ENCODE peak calls at places on chromosomes 4 and X, in five cellular contexts. T, S, J, M and B are unnamed samples.

GRCh38 chr4:6250235-6250983 is 19.2 kb upstream of the WFS1 start:
- DNase-seq in J (peak; percentile 67), T (no peak), M (no peak), S (peak; percentile 54), B (no peak)

GRCh38 chr4:156293657-156294297 is 340.1 kb upstream of the CTSO start:
- DNase-seq in J (no peak), S (no peak), M (no peak), T (no peak), B (no peak)

GRCh38 chr4:29539226-29539625 is 1180.9 kb upstream of the PCDH7 start:
- DNase-seq in M (no peak), T (no peak), S (no peak), J (no peak), B (no peak)

GRCh38 chr4:151460434-151460833 is 51.5 kb downstream of the FHIP1A start:
- DNase-seq in S (no peak), M (no peak), T (no peak), J (no peak), B (no peak)

GRCh38 chr4:70372760-70373159 is 10.2 kb upstream of the SMR3B start:
- DNase-seq in T (no peak), S (no peak), J (no peak), M (no peak), B (no peak)

GRCh38 chr4:1167244-1167949 is 5.0 kb downstream of the SPON2 start:
- DNase-seq in J (peak; percentile 68), T (peak; percentile 92), M (peak; percentile 69), S (peak; percentile 77), B (peak; percentile 83)

GRCh38 chrX:71052721-71053120 is 15.4 kb downstream of the SNX12 start:
- DNase-seq in J (no peak), M (no peak), T (no peak), S (no peak), B (no peak)

GRCh38 chrX:47144626-47145407 is at the start of the genes NDUFB11 and RBM10:
- DNase-seq in M (peak; percentile 92), T (peak; percentile 98), J (peak; percentile 91), S (peak; percentile 73), B (peak; percentile 92)

GRCh38 chrX:136148391-136148790 is 1.1 kb downstream of the FHL1 start:
- DNase-seq in M (no peak), T (no peak), J (no peak), S (no peak), B (no peak)

GRCh38 chr4:84238247-84239090 is 260.6 kb downstream of the NKX6-1 start:
- DNase-seq in S (no peak), M (no peak), T (no peak), J (no peak), B (no peak)

GRCh38 chr4:57410331-57411052 is 300.3 kb upstream of the IGFBP7 start:
- DNase-seq in T (peak; percentile 68), J (no peak), M (no peak), S (no peak), B (no peak)

GRCh38 chr4:6886886-6887285 is 22.7 kb upstream of the TBC1D14 start:
- DNase-seq in M (no peak), J (no peak), T (no peak), S (no peak), B (no peak)

GRCh38 chrX:17046478-17047097 is 100.1 kb downstream of the REPS2 start:
- DNase-seq in J (peak; percentile 58), S (peak; percentile 5), M (no peak), T (peak; percentile 75), B (peak; percentile 73)

GRCh38 chrX:106726485-106727437 is at the start of gene RNF128:
- DNase-seq in J (peak; percentile 43), S (no peak), M (peak; percentile 51), T (no peak), B (peak; percentile 72)

GRCh38 chr4:88204882-88205281 is 46.4 kb upstream of the ABCG2 start:
- DNase-seq in T (no peak), M (no peak), S (no peak), J (no peak), B (no peak)

GRCh38 chr4:171814545-171814944 is 1.3 kb downstream of the GALNTL6 start:
- DNase-seq in M (no peak), S (no peak), J (no peak), T (no peak), B (no peak)

GRCh38 chrX:76802698-76803097 is 375.2 kb downstream of the MAGEE1 start:
- DNase-seq in T (no peak), J (no peak), M (no peak), S (no peak), B (no peak)

GRCh38 chr4:176499518-176499917 is 179.8 kb downstream of the SPCS3 start:
- DNase-seq in M (no peak), S (no peak), J (no peak), T (no peak), B (no peak)

GRCh38 chrX:14802943-14803710 is 69.7 kb downstream of the FANCB start:
- DNase-seq in T (no peak), M (no peak), S (no peak), J (no peak), B (no peak)

GRCh38 chr4:102832105-102832504 is 4.8 kb upstream of the UBE2D3 start:
- DNase-seq in M (no peak), J (no peak), S (no peak), T (no peak), B (no peak)

GRCh38 chrX:102154218-102154860 is 1.4 kb downstream of the BEX5 start:
- DNase-seq in J (peak; percentile 3), T (no peak), S (no peak), M (no peak), B (no peak)

GRCh38 chr4:154030747-154031146 is 241.9 kb upstream of the SFRP2 start:
- DNase-seq in J (no peak), T (no peak), M (no peak), S (no peak), B (no peak)

GRCh38 chrX:65598559-65599147 is 64.1 kb upstream of the LAS1L start:
- DNase-seq in T (no peak), J (no peak), M (no peak), S (no peak), B (no peak)

DNA sequence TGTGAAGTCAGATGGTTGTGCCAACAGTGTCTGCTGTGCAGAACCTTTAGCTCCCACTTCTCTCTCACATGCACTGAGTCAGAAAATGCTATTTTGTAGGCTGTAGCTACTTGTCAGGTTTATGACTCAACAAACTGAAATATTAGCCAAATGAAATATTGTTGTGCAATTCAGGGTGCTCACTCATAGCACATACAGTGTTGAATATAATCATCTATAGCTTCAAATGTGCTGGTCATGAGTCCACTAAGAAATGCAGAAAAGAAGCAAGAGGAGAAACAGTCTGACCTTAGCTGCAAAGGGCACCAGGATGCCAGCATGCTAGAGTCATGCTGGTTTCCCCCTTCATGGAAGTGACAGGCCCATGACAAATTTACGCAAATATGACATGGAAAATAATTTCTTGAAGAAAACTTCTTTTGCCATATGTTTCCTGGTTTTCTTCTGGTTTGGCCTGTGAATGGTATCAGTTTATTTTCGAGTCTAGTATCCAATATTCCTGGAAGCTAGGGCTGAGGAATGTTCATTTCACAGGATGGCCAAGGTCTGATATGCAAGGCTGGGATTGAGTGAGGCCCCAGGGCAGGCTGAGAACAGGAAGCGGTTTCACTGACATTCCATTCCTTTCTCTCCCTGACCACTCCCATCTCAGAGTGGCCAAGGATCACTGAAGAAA is 10.3 kb upstream of the CXCL2 start:
- DNase-seq in T (no peak), M (no peak), J (no peak), S (no peak), B (no peak)
- TF ChIP-seq POLR2AphosphoS5 in T (no peak), M (peak; percentile 52), J (no peak), S (no peak), B (no peak)

GRCh38 chr4:9898596-9899345 is 117.3 kb downstream of the DRD5 start:
- DNase-seq in T (no peak), J (no peak), S (peak; percentile 16), M (no peak), B (peak; percentile 26)
- TF ChIP-seq POLR2A in T (no peak), J (no peak), S (no peak), M (no peak), B (no peak)

GRCh38 chr4:41257901-41258300 is 1.2 kb downstream of the UCHL1 start:
- DNase-seq in M (no peak), J (no peak), S (no peak), T (no peak), B (no peak)
- TF ChIP-seq POLR2AphosphoS5 in M (no peak), J (no peak), S (no peak), T (no peak), B (no peak)

DNA sequence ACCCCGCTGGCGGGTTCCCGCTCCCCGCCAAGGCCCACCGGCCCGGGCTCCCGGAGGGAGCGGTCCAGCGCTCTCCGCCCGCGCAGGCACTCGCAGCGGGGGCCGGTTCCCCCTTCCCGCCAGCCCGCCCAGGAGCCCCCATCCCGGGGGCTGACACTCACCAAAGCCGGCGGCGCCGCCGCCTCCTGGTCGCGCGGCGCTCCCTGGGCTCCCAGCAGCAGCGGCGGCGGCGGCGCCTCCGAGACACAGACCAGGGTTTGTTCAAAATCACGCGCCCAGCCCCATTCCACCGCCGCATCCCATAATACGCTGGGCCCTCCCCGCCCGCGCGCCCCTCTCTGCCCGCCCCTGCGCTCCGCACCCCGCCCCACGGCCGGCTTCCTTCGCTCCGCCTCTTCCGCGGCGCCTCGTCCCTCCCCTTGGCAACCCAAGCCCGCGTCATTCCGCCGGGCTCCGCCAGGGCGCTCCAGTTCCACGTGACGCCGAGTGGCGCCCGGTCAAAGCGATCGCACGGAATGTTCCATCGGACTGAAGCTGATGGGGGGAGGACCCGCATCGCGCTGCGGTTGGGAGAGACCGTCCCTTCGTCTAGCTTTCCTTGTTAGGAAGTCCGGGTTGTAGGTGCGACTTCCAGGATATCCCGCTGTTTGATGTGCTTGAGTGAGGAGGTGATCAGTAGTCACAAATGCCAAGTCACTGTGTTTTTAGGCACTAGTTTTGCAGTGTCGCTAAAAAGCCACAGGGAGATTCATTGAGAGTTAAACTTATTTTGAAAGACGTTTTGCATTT is 2.2 kb upstream of the LIN54 start:
- DNase-seq in J (peak; percentile 95), S (peak; percentile 78), M (peak; percentile 97), T (peak; percentile 99), B (peak; percentile 98)
- TF ChIP-seq POLR2A in J (peak; percentile 72), S (peak; percentile 77), M (no peak), T (peak; percentile 46), B (no peak)

DNA sequence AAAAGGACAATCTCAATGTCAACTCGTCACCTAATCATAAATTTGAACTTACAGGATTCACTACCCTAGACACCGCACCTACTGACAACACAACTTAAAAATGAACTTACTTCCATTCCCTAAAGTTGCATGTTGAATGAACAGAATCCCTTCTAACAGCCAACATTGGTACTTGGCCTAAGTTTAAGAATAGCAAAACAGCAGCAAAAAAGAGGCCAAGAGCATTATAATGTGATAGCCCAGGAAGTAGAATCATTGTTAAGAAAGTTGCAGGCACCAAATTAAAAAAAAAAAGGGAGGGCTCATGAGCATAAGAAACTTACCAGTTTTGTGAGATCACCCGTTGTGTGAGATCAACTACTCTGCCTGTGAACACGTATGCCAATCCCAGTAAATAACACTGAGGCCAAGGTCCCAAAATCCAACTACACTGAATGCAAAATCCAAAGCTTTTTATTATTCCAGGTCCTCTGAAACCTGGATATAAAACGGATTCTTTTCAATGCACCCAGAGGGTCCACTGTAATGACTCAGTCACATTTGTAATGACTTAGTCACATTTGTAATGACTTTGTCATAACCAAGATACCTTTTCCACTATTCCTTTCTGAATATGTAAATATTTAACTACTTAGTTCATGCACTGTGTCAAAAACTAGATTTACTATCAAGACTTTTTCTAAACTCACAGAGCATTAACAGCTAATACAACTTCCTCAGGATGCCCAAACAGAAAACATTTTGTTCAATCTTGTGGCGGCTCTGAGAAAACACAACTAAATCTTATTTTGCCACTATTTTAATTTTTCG is 6.8 kb downstream of the HNRNPDL start:
- DNase-seq in S (no peak), T (no peak), J (no peak), M (no peak), B (no peak)
- TF ChIP-seq POLR2AphosphoS5 in S (peak; percentile 92), T (no peak), J (no peak), M (no peak), B (no peak)

GRCh38 chr4:75672461-75673026 is 667 bp downstream of the G3BP2 start:
- DNase-seq in T (peak; percentile 83), J (peak; percentile 81), S (peak; percentile 41), M (peak; percentile 72), B (peak; percentile 72)
- TF ChIP-seq POLR2A in T (no peak), J (no peak), S (no peak), M (no peak), B (no peak)